ENCODE peak calls at places on chromosomes 16 and 17, in seven cellular contexts. Y, K, X, P, M, U and B are unnamed samples.

GRCh38 chr16:2517954-2518605 is 2.1 kb upstream of the AMDHD2 start:
- DNase-seq in Y (no peak), K (peak), X (no peak), P (no peak), M (no peak), U (no peak), B (no peak)

GRCh38 chr16:75130150-75130771 is 13.7 kb upstream of the LDHD start:
- DNase-seq in Y (no peak), K (no peak), X (no peak), P (no peak), M (no peak), U (no peak), B (no peak)

GRCh38 chr16:67544329-67544841 is 15.8 kb downstream of the RIPOR1 start:
- DNase-seq in Y (no peak), K (no peak), X (no peak), P (no peak), M (no peak), U (no peak), B (no peak)

GRCh38 chr16:57166951-57167350 is 18.9 kb downstream of the PSME3IP1 start:
- DNase-seq in Y (no peak), K (no peak), X (no peak), P (no peak), M (peak), U (no peak), B (no peak)

GRCh38 chr17:78981010-78981888 is 1.5 kb upstream of the LGALS3BP start:
- DNase-seq in Y (no peak), K (no peak), X (no peak), P (no peak), M (no peak), U (no peak), B (no peak)

GRCh38 chr16:29678691-29679267 is at the start of gene QPRT:
- DNase-seq in Y (no peak), K (peak), X (peak), P (peak), M (no peak), U (no peak), B (peak)

GRCh38 chr17:45038771-45039634 is 12.4 kb downstream of the DCAKD start:
- DNase-seq in Y (peak), K (no peak), X (no peak), P (no peak), M (no peak), U (no peak), B (peak)

GRCh38 chr17:79109584-79109983 is 35.0 kb downstream of the ENGASE start:
- DNase-seq in Y (no peak), K (no peak), X (no peak), P (no peak), M (no peak), U (no peak), B (no peak)

GRCh38 chr16:88013091-88013609 is 61.9 kb downstream of the BANP start:
- DNase-seq in Y (no peak), K (no peak), X (no peak), P (no peak), M (no peak), U (no peak), B (no peak)

GRCh38 chr17:71052971-71053370 is 883.6 kb downstream of the KCNJ2 start:
- DNase-seq in Y (no peak), K (no peak), X (no peak), P (no peak), M (no peak), U (no peak), B (no peak)

GRCh38 chr16:50152386-50152806 is 710 bp upstream of the TENT4B start:
- DNase-seq in Y (no peak), K (no peak), X (peak), P (no peak), M (peak), U (no peak), B (peak)

GRCh38 chr16:87681990-87682570 is 79.8 kb downstream of the JPH3 start:
- DNase-seq in Y (no peak), K (no peak), X (no peak), P (peak), M (no peak), U (peak), B (no peak)

GRCh38 chr16:70586731-70587130 is 59.6 kb upstream of the IL34 start:
- DNase-seq in Y (no peak), K (no peak), X (no peak), P (no peak), M (no peak), U (no peak), B (no peak)

GRCh38 chr17:34607917-34608316 is 28.5 kb downstream of the TMEM132E start:
- DNase-seq in Y (no peak), K (no peak), X (no peak), P (no peak), M (no peak), U (no peak), B (no peak)

GRCh38 chr17:39261286-39261685 is 35.5 kb upstream of the STAC2 start:
- DNase-seq in Y (no peak), K (no peak), X (no peak), P (peak), M (no peak), U (no peak), B (no peak)

GRCh38 chr16:58638148-58639036 is 8.8 kb upstream of the CNOT1 start:
- DNase-seq in Y (peak), K (peak), X (peak), P (no peak), M (no peak), U (peak), B (peak)

GRCh38 chr17:17322516-17323510 is 19.6 kb downstream of the NT5M start:
- DNase-seq in Y (no peak), K (no peak), X (no peak), P (no peak), M (no peak), U (no peak), B (no peak)

GRCh38 chr17:79836952-79837887 is 2.0 kb downstream of the CBX4 start:
- DNase-seq in Y (no peak), K (peak), X (peak), P (peak), M (peak), U (no peak), B (peak)

GRCh38 chr17:3573246-3574100 is 15.9 kb upstream of the TRPV3 start:
- DNase-seq in Y (no peak), K (no peak), X (no peak), P (peak), M (no peak), U (no peak), B (no peak)

GRCh38 chr17:42865638-42866094 is 14.7 kb downstream of the AOC3 start:
- DNase-seq in Y (no peak), K (no peak), X (no peak), P (no peak), M (no peak), U (no peak), B (no peak)

GRCh38 chr16:47921535-47921934 is 234.3 kb downstream of the ABCC12 start:
- DNase-seq in Y (no peak), K (no peak), X (no peak), P (no peak), M (no peak), U (no peak), B (no peak)

GRCh38 chr17:77959216-77959925 is 868 bp downstream of the TNRC6C start:
- DNase-seq in Y (peak), K (peak), X (peak), P (peak), M (no peak), U (no peak), B (peak)

GRCh38 chr16:31224092-31224955 is 7.4 kb upstream of the PYDC1 start:
- DNase-seq in Y (no peak), K (no peak), X (no peak), P (no peak), M (no peak), U (no peak), B (no peak)

GRCh38 chr17:17999364-18000007 is 26.8 kb downstream of the DRC3 start:
- DNase-seq in Y (no peak), K (no peak), X (no peak), P (no peak), M (no peak), U (no peak), B (no peak)

GRCh38 chr16:64880994-64881393 is 240.9 kb downstream of the CDH11 start:
- DNase-seq in Y (no peak), K (no peak), X (no peak), P (no peak), M (no peak), U (no peak), B (no peak)

GRCh38 chr16:50841081-50841886 is 99.4 kb downstream of the CYLD start:
- DNase-seq in Y (no peak), K (no peak), X (no peak), P (no peak), M (no peak), U (no peak), B (no peak)

GRCh38 chr16:48126801-48127644 is 28.8 kb downstream of the ABCC12 start:
- DNase-seq in Y (no peak), K (no peak), X (peak), P (no peak), M (peak), U (peak), B (no peak)

GRCh38 chr17:57875109-57876022 is 25.5 kb upstream of the MRPS23 start:
- DNase-seq in Y (peak), K (peak), X (peak), P (no peak), M (peak), U (peak), B (peak)

GRCh38 chr16:53816211-53816610 is 112.3 kb downstream of the FTO start:
- DNase-seq in Y (no peak), K (no peak), X (no peak), P (no peak), M (no peak), U (no peak), B (no peak)

GRCh38 chr16:87657621-87658192 is 55.4 kb downstream of the JPH3 start:
- DNase-seq in Y (no peak), K (no peak), X (no peak), P (peak), M (no peak), U (no peak), B (no peak)

GRCh38 chr17:82085031-82085861 is 12.8 kb downstream of the FASN start:
- DNase-seq in Y (no peak), K (peak), X (no peak), P (no peak), M (no peak), U (no peak), B (no peak)

GRCh38 chr17:17941015-17941414 is 31.2 kb downstream of the TOM1L2 start:
- DNase-seq in Y (no peak), K (no peak), X (no peak), P (no peak), M (no peak), U (no peak), B (no peak)

GRCh38 chr16:27232061-27232841 is 28.9 kb downstream of the KDM8 start:
- DNase-seq in Y (no peak), K (no peak), X (no peak), P (peak), M (no peak), U (no peak), B (no peak)

GRCh38 chr16:72986011-72986410 is 61.9 kb downstream of the ZFHX3 start:
- DNase-seq in Y (peak), K (peak), X (no peak), P (no peak), M (peak), U (no peak), B (peak)

GRCh38 chr16:82603784-82604411 is 22.9 kb upstream of the CDH13 start:
- DNase-seq in Y (no peak), K (peak), X (peak), P (peak), M (no peak), U (peak), B (peak)

GRCh38 chr17:7240375-7240774 is 1.1 kb upstream of the PHF23 start:
- DNase-seq in Y (no peak), K (no peak), X (no peak), P (no peak), M (no peak), U (no peak), B (no peak)
- H3K4me3 ChIP-seq in Y (no peak), K (peak), X (no peak), P (peak), M (no peak), U (peak), B (no peak)

GRCh38 chr17:76530489-76530814 is 7.1 kb downstream of the CYGB start:
- DNase-seq in Y (no peak), K (no peak), X (no peak), P (no peak), M (no peak), U (no peak), B (no peak)
- H3K4me3 ChIP-seq in Y (no peak), K (peak), X (no peak), P (no peak), M (no peak), U (no peak), B (no peak)

GRCh38 chr17:9646556-9646905 is 1.2 kb downstream of the USP43 start:
- DNase-seq in Y (no peak), K (no peak), X (no peak), P (no peak), M (no peak), U (no peak), B (no peak)
- H3K4me3 ChIP-seq in Y (no peak), K (no peak), X (peak), P (no peak), M (peak), U (no peak), B (no peak)

GRCh38 chr17:59487161-59487873 is 78.1 kb upstream of the DHX40 start:
- DNase-seq in Y (no peak), K (no peak), X (no peak), P (no peak), M (no peak), U (no peak), B (no peak)
- H3K4me3 ChIP-seq in Y (no peak), K (no peak), X (no peak), P (no peak), M (no peak), U (no peak), B (no peak)

DNA sequence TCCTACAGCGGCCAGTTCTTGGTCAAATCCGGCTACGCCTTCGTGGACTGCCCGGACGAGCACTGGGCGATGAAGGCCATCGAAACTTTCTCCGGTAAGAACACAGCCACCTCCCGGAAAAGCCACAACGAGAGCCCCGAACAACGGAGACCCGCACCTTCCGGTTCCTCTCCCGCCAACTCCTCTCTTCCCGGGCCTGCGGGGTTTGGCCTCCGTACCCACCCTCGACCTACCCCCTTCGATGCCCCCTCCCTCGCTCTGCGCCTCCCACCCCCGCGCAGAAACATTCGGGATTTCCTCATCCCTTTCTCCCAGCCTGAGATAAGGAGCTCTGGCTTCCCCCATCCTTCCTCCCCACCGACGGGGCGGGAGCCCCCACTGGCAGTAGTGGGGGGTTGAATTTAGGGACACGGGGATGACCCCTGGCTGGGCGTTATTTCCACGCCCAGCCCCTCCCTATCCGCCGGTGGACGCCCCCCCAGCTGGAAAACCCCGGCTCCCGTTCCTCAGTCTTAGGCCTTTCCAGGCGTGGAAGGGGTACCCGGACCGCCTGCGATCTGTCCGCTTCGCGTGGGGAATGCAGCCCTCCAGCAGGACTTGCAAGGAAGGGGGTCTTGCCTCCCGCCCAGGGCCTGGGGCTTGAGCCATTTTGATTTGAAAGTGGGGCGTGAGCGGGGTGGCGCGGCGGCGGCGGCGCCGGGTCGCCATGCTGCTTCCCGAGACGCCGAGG is 807 bp downstream of the IGF2BP1 start:
- DNase-seq in Y (no peak), K (no peak), X (no peak), P (peak), M (no peak), U (no peak), B (no peak)
- H3K4me3 ChIP-seq in Y (no peak), K (peak), X (no peak), P (peak), M (no peak), U (peak), B (no peak)

GRCh38 chr17:74698069-74698468 is 14.7 kb downstream of the CD300LF start:
- DNase-seq in Y (no peak), K (no peak), X (no peak), P (no peak), M (no peak), U (no peak), B (no peak)
- H3K4me3 ChIP-seq in Y (no peak), K (no peak), X (no peak), P (no peak), M (no peak), U (no peak), B (no peak)